ENCODE peak calls at places on chromosomes 11 and 22, in five cellular contexts. P, E, C, H and J are unnamed samples.

GRCh38 chr22:49420651-49421050 is 407.0 kb downstream of the BRD1 start:
- DNase-seq in P (no peak), E (no peak), C (no peak), H (no peak), J (peak; percentile 57)

GRCh38 chr11:126793596-126793995 is 207.0 kb downstream of the KIRREL3 start:
- DNase-seq in P (no peak), E (no peak), C (no peak), H (peak; percentile 29), J (no peak)

GRCh38 chr22:30253205-30253852 is 6.8 kb upstream of the LIF start:
- DNase-seq in P (no peak), E (no peak), C (no peak), H (peak; percentile 77), J (no peak)

GRCh38 chr22:37207981-37208380 is 4.3 kb downstream of the SSTR3 start:
- DNase-seq in P (no peak), E (no peak), C (no peak), H (no peak), J (no peak)

GRCh38 chr11:5618807-5619206 is 6.0 kb upstream of the TRIM34 start:
- DNase-seq in P (no peak), E (peak; percentile 54), C (no peak), H (peak; percentile 86), J (no peak)

GRCh38 chr11:8232414-8232813 is 31.3 kb downstream of the LMO1 start:
- DNase-seq in P (no peak), E (no peak), C (no peak), H (no peak), J (no peak)

GRCh38 chr11:95247883-95248282 is 16.9 kb upstream of the SESN3 start:
- DNase-seq in P (no peak), E (no peak), C (no peak), H (no peak), J (no peak)

GRCh38 chr11:130613396-130613795 is 165.0 kb downstream of the ADAMTS15 start:
- DNase-seq in P (no peak), E (no peak), C (no peak), H (no peak), J (no peak)

GRCh38 chr22:22865311-22866072 is 22.1 kb upstream of the IGLL5 start:
- DNase-seq in P (no peak), E (peak; percentile 4), C (peak; percentile 79), H (no peak), J (no peak)

GRCh38 chr11:128690746-128691091 is 3.2 kb upstream of the FLI1 start:
- DNase-seq in P (no peak), E (no peak), C (no peak), H (no peak), J (no peak)

GRCh38 chr11:126585388-126586302 is 230.2 kb downstream of the ST3GAL4 start:
- DNase-seq in P (peak; percentile 85), E (peak; percentile 92), C (peak; percentile 93), H (peak; percentile 94), J (peak; percentile 90)

GRCh38 chr11:31940396-31941037 is 129.4 kb upstream of the PAX6 start:
- DNase-seq in P (no peak), E (peak; percentile 48), C (no peak), H (peak; percentile 83), J (no peak)

GRCh38 chr11:21646351-21646750 is 546.5 kb upstream of the ANO5 start:
- DNase-seq in P (no peak), E (no peak), C (no peak), H (no peak), J (no peak)

DNA sequence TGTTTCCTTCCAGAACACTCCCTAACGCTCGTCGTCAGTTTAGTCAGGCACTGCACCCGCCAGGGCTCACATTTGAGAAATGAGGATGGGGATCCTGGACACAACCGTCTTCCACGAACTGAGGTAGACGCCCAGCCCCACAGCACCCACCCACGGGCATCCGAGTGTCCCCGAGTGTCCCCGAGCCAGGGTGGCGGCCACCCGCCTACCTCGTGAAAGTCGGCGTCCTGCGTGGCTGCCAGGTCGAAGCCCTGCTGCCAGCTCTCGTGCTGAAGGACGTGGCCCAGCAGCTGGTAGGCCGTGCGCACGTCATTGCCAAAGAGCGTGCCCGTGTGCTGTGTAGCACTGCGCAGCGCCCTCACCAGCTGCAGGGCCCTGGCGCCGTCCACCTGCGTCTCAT is 53.6 kb downstream of the TRMU start:
- DNase-seq in P (no peak), E (no peak), C (no peak), H (no peak), J (no peak)
- TF ChIP-seq CTCF in P (no peak), E (no peak), C (no peak), H (no peak), J (no peak)

GRCh38 chr11:74634537-74634936 is 42.2 kb downstream of the POLD3 start:
- DNase-seq in P (no peak), E (peak; percentile 75), C (no peak), H (peak; percentile 65), J (no peak)
- TF ChIP-seq CTCF in P (no peak), E (peak; percentile 57), C (peak; percentile 26), H (peak; percentile 12), J (peak; percentile 37)

DNA sequence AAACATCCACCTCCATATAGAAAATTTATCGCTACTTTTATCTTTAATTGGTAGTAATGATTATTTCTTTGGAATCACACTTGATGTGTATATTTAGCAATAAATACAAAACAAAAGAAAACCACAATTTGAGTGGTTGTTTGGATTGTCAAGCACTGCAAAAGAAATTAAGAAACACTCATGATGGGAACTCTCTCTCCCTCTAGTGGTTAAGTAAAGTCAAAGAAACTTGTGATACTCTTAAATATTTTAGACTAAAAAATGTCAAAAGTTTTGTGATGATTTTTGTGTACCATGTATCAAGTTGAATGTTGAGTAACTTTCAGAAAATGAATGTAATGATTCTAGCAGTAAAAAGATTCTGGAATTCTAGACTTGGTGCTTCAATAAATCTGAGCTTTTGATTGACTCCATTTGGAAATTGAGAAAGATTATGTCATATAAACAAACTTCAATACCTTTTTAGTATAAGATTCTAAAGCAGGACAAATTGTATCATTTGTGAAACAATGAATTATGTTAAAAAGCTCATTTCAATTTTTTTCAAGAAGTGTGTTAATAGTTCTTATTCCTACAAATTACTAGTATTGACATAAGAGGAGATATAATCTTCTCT is 20.8 kb downstream of the MUC15 start:
- DNase-seq in P (peak; percentile 6), E (peak; percentile 26), C (no peak), H (peak; percentile 1), J (no peak)
- TF ChIP-seq CTCF in P (peak; percentile 38), E (peak; percentile 56), C (no peak), H (peak; percentile 12), J (peak; percentile 64)

GRCh38 chr22:47631571-47632102 is 869.2 kb downstream of the TBC1D22A start:
- DNase-seq in P (no peak), E (no peak), C (peak; percentile 72), H (no peak), J (peak; percentile 77)
- TF ChIP-seq CTCF in P (no peak), E (no peak), C (no peak), H (no peak), J (no peak)

GRCh38 chr11:132840660-132841059 is 691.6 kb downstream of the OPCML start:
- DNase-seq in P (no peak), E (no peak), C (no peak), H (no peak), J (no peak)

GRCh38 chr11:132838621-132839020 is 693.7 kb downstream of the OPCML start:
- DNase-seq in P (no peak), E (peak; percentile 46), C (no peak), H (peak; percentile 84), J (no peak)

GRCh38 chr11:132844956-132845355 is 687.3 kb downstream of the OPCML start:
- DNase-seq in P (peak; percentile 42), E (peak; percentile 91), C (no peak), H (peak; percentile 98), J (no peak)

GRCh38 chr11:132840220-132840619 is 692.1 kb downstream of the OPCML start:
- DNase-seq in P (no peak), E (no peak), C (no peak), H (no peak), J (no peak)

GRCh38 chr11:132839226-132839625 is 693.1 kb downstream of the OPCML start:
- DNase-seq in P (no peak), E (no peak), C (no peak), H (no peak), J (no peak)
- TF ChIP-seq CTCF in P (no peak), E (no peak), C (no peak), H (no peak), J (no peak)

DNA sequence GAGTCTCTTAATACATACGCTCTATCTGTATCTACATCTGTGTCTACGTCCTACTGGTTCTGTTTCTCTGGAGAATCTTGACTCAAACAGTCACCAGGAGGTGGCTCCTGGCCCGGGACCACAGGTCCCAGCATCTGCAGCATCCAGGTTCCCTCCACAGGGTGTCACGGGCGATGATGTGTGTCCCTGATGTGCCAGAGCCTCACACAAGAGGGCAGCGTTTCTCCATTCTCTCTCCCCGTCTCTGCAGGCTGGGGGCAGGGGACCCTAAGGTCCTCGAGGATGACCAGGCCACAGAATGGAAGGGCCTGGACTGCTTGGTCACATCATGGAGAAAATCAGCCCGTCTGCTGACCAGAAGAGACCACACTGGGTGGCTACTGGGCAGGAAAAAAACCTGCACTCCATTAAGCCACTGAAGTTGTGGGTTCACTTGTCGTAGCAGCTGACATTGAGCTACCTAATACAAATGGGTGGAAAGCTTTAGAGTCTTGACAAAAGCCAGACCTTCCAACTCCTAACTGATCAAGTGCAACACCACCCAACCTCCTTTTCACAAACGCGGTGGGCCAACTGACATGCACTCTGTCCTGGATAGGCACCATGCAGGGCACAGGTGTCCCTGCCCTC is 392.5 kb downstream of the CTTN start:
- DNase-seq in P (no peak), E (peak; percentile 3), C (no peak), H (no peak), J (no peak)
- TF ChIP-seq CTCF in P (no peak), E (peak; percentile 33), C (no peak), H (no peak), J (no peak)

GRCh38 chr11:72821920-72822799 is 7.9 kb downstream of the ATG16L2 start:
- DNase-seq in P (no peak), E (peak; percentile 90), C (no peak), H (peak; percentile 85), J (peak; percentile 96)
- TF ChIP-seq CTCF in P (peak; percentile 31), E (no peak), C (peak; percentile 34), H (no peak), J (peak; percentile 26)

DNA sequence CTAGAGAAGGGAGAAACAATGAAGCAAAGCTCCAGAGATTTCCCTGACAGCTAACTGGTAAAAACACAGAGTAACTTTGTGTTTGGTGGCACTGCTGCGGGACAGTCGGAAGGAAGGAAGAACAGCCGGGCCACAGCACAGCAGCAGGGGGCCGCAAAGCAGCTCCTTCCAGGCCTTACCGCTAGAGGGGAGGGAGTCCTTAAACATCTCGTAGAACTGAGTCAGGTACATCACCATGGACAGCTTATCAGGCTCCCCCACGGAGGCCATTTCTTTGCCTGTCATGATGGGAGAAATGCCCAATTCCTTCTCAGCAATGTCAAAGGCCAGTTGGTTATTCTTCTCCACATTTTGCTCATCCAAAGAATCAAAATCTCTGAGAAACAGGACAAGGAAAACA is 114.6 kb upstream of the BID start:
- DNase-seq in P (no peak), E (peak; percentile 71), C (no peak), H (no peak), J (no peak)
- TF ChIP-seq CTCF in P (peak; percentile 46), E (peak; percentile 79), C (no peak), H (no peak), J (peak; percentile 53)